ENCODE peak calls at places on chromosomes 13 and 19, in eight cellular contexts. J, B, M, T, F, K, W and V are unnamed samples.

GRCh38 chr13:52845334-52845761 is 3.1 kb downstream of the PCDH8 start:
- DNase-seq in J (no peak), B (no peak), W (no peak), F (no peak), M (no peak), T (no peak), K (peak), V (no peak)

GRCh38 chr13:45381196-45381595 is 37.0 kb downstream of the SLC25A30 start:
- DNase-seq in B (no peak), W (peak), T (peak), J (no peak), M (no peak), F (no peak), K (no peak), V (no peak)

GRCh38 chr19:39818626-39819097 is 15.3 kb downstream of the DYRK1B start:
- DNase-seq in M (peak), F (no peak), W (no peak), K (no peak), J (no peak), T (no peak), B (no peak), V (peak)

GRCh38 chr13:79501538-79502232 is 20.7 kb downstream of the NDFIP2 start:
- DNase-seq in M (no peak), J (no peak), K (no peak), T (no peak), W (no peak), B (no peak), F (no peak), V (no peak)

GRCh38 chr19:30116984-30117555 is 175.0 kb downstream of the URI1 start:
- DNase-seq in F (no peak), T (peak), J (no peak), W (no peak), K (peak), M (no peak), B (no peak), V (no peak)

GRCh38 chr13:45340422-45341033 is 455 bp downstream of the TPT1 start:
- DNase-seq in F (no peak), M (peak), T (peak), J (peak), K (peak), W (peak), B (peak), V (peak)

GRCh38 chr13:101514695-101515275 is 62.3 kb downstream of the ITGBL1 start:
- DNase-seq in T (no peak), M (no peak), B (no peak), F (no peak), W (no peak), J (no peak), K (peak), V (no peak)

GRCh38 chr19:46840157-46840942 is 10.3 kb downstream of the AP2S1 start:
- DNase-seq in B (no peak), T (peak), J (peak), K (peak), F (no peak), M (peak), W (no peak), V (peak)

GRCh38 chr19:35211545-35212230 is 16.9 kb downstream of the FAM187B start:
- DNase-seq in K (no peak), T (peak), J (peak), W (peak), M (no peak), F (no peak), B (peak), V (no peak)

GRCh38 chr19:1848399-1849131 is at the start of gene REXO1:
- DNase-seq in F (no peak), K (peak), W (peak), J (peak), T (peak), M (peak), B (peak), V (peak)
- TF ChIP-seq POLR2AphosphoS5 in F (peak), K (no peak), W (peak), J (peak), T (peak), M (peak), B (peak), V (peak)

GRCh38 chr19:44748426-44749254 is at the start of gene BCL3:
- DNase-seq in T (peak), K (peak), B (no peak), F (no peak), W (peak), M (peak), J (peak), V (peak)
- TF ChIP-seq POLR2AphosphoS5 in T (peak), K (no peak), B (no peak), F (peak), W (no peak), M (no peak), J (no peak), V (no peak)

GRCh38 chr13:112722433-112723250 is 32.8 kb downstream of the ATP11A start:
- DNase-seq in W (no peak), J (peak), K (peak), T (no peak), F (peak), B (no peak), M (no peak), V (no peak)
- TF ChIP-seq POLR2AphosphoS5 in W (no peak), J (peak), K (no peak), T (no peak), F (peak), B (no peak), M (no peak), V (no peak)

GRCh38 chr19:41906916-41907680 is 21.2 kb downstream of the ERFL start:
- DNase-seq in B (no peak), K (no peak), W (no peak), F (no peak), M (no peak), J (no peak), T (no peak), V (no peak)

GRCh38 chr19:41906271-41906670 is 22.0 kb downstream of the ERFL start:
- DNase-seq in J (no peak), F (no peak), T (no peak), M (no peak), W (no peak), B (no peak), K (peak), V (no peak)

GRCh38 chr19:41904118-41904870 is 21.3 kb downstream of the ARHGEF1 start:
- DNase-seq in F (no peak), W (no peak), T (no peak), B (no peak), K (no peak), M (no peak), J (peak), V (no peak)

GRCh38 chr19:41903161-41903953 is 20.4 kb downstream of the ARHGEF1 start:
- DNase-seq in K (no peak), M (no peak), J (no peak), T (no peak), F (no peak), B (no peak), W (no peak), V (no peak)

DNA sequence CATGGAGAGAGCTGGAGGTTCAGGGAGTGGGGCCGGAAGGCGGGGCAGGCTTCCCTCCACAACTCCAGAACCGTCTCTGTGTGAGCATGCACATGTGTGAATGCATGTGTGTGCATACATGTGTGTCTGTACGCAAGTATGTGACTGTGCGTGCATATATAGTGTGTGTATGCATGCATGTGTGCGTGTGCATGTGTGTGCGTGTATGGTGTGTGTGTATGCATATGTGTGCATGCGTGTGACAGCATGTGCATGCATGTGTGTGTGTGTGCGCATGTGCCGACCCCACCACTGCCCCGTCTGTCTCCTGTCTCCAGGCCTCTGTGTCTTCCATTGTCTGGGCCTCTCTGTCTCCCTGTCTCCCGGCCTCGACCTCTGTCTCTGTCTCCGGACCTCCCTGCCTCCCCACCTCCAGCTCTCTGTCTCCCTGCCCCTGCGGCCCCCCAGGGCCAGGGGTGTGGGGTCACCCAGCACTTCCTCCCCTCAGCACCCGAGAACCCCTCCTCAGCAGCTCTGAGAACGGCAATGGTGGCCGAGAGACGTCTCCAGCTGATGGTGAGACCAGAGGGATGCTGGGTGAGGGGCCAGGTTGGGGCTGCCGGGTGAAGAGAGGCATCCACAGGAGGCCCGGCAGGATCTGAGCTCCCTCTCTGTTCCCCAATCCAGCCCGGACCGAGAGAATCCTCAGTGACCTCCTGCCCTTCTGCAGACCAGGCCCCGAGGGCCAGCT is 22.5 kb downstream of the ARHGEF1 start:
- DNase-seq in J (no peak), M (no peak), K (no peak), W (no peak), T (no peak), B (no peak), F (no peak), V (no peak)
- TF ChIP-seq POLR2AphosphoS5 in J (no peak), M (no peak), K (no peak), W (no peak), T (no peak), B (no peak), F (no peak), V (peak)

DNA sequence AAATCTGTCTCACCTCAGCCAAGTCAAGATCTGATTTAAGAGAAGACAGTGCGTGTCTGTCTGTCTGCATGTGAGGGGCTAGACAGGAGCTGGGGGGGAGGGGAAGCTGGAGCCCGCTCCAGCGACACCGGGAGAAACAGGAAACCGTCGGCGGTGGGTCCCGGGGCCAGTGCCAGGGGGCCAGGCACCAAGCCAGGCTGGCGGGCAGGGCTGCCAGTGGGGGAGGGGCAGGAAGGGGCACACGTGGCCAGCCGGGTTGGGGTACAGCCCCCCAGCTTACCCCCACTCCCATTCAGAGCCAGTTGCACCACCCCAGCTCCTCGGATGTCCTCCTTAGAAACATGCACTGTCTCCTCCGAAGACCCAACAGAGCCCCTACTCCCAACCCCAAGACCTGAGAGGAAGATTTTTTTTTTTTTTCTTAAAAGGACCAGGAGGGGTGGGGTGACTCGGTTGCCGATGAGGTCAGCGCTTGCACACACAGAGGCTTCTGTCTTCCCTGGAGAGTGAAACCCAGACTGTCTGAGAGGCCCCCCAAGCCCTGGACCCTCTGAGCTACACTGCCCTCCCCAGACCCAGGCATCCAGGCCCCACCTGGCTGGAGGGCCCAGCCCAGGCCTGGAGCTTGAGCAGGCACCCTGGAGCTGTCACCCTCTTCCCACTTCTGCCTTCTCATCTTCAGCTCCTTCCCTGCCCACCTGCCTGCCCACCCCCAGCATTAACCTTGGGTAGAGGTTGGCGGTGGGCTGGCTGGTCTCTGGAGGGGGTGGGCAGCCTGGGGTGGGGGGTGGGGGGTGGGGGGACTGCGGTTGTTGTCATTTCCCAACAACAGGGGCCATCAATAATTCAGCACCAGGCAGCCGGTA is 4.0 kb downstream of the ERF start:
- DNase-seq in K (no peak), M (no peak), J (no peak), T (peak), F (no peak), W (peak), B (no peak), V (no peak)
- TF ChIP-seq POLR2AphosphoS5 in K (no peak), M (no peak), J (no peak), T (no peak), F (no peak), W (no peak), B (no peak), V (no peak)

GRCh38 chr13:43114504-43114903 is 91.1 kb downstream of the DNAJC15 start:
- DNase-seq in J (no peak), W (no peak), T (no peak), B (no peak), M (no peak), F (no peak), K (no peak), V (no peak)
- TF ChIP-seq POLR2AphosphoS5 in J (no peak), W (no peak), T (no peak), B (no peak), M (no peak), F (no peak), K (no peak), V (no peak)

GRCh38 chr13:106028916-106029315 is 506.5 kb downstream of the EFNB2 start:
- DNase-seq in W (no peak), M (no peak), J (no peak), K (no peak), T (no peak), B (no peak), F (no peak), V (no peak)
- TF ChIP-seq POLR2AphosphoS5 in W (no peak), M (no peak), J (no peak), K (no peak), T (no peak), B (no peak), F (no peak), V (no peak)

GRCh38 chr19:31126236-31126635 is 223.0 kb downstream of the TSHZ3 start:
- DNase-seq in K (no peak), W (no peak), J (no peak), F (no peak), M (no peak), B (no peak), T (peak), V (no peak)

GRCh38 chr19:31125071-31125470 is 224.2 kb downstream of the TSHZ3 start:
- DNase-seq in B (no peak), F (no peak), J (no peak), T (peak), W (no peak), M (no peak), K (no peak), V (no peak)

GRCh38 chr19:31132753-31133110 is 216.5 kb downstream of the TSHZ3 start:
- DNase-seq in M (no peak), T (no peak), K (no peak), B (no peak), W (no peak), F (no peak), J (no peak), V (no peak)

GRCh38 chr19:31128291-31128690 is 220.9 kb downstream of the TSHZ3 start:
- DNase-seq in M (no peak), T (no peak), K (no peak), F (no peak), W (no peak), J (no peak), B (no peak), V (no peak)

GRCh38 chr19:31127132-31127967 is 221.9 kb downstream of the TSHZ3 start:
- DNase-seq in T (peak), W (no peak), B (no peak), M (no peak), K (no peak), J (no peak), F (peak), V (no peak)
- TF ChIP-seq POLR2AphosphoS5 in T (peak), W (no peak), B (no peak), M (no peak), K (no peak), J (no peak), F (no peak), V (no peak)

GRCh38 chr19:58572026-58572817 is 913 bp downstream of the MZF1 start:
- DNase-seq in J (no peak), F (no peak), M (no peak), B (no peak), T (peak), K (no peak), W (no peak), V (no peak)
- TF ChIP-seq POLR2AphosphoS5 in J (peak), F (no peak), M (no peak), B (no peak), T (no peak), K (no peak), W (peak), V (no peak)